ENCODE peak calls at places on chromosomes 11 and 22, in eight cellular contexts. V is body of pancreas, Z is IMR-90, X is esophagus squamous epithelium, R is sigmoid colon, E is breast epithelium, J is HepG2, W is ovary. L is an unnamed sample.

GRCh38 chr22:37242395-37242918 is 1.6 kb downstream of the RAC2 start:
- DNase-seq in W (no peak), J (no peak), X (peak), E (peak), R (peak), Z (peak), V (peak), L (peak)

GRCh38 chr11:102560555-102561011 is 30.0 kb upstream of the MMP7 start:
- DNase-seq in R (peak), Z (peak), V (no peak), E (peak), W (no peak), X (no peak), J (no peak), L (no peak)

GRCh38 chr11:80779907-80780615 is 1339.2 kb upstream of the TENM4 start:
- DNase-seq in J (no peak), W (no peak), Z (no peak), E (no peak), X (no peak), R (no peak), V (no peak), L (no peak)

GRCh38 chr22:47032956-47033647 is 270.7 kb downstream of the TBC1D22A start:
- DNase-seq in R (peak), E (no peak), Z (no peak), X (no peak), J (no peak), V (no peak), W (no peak), L (no peak)

GRCh38 chr11:76781046-76781801 is 1.9 kb upstream of the TSKU start:
- DNase-seq in Z (no peak), J (peak), X (no peak), E (no peak), R (no peak), W (no peak), V (no peak), L (no peak)

GRCh38 chr11:118283756-118284350 is 19.8 kb upstream of the MPZL2 start:
- DNase-seq in R (no peak), Z (no peak), E (no peak), V (no peak), W (no peak), J (no peak), X (no peak), L (no peak)

GRCh38 chr11:44727373-44728084 is 767 bp downstream of the TSPAN18 start:
- DNase-seq in V (peak), R (peak), W (peak), Z (peak), E (peak), J (peak), X (no peak), L (peak)

GRCh38 chr11:119729581-119730346 is 764 bp upstream of the NECTIN1 start:
- DNase-seq in V (peak), E (peak), R (peak), W (peak), X (no peak), Z (peak), J (no peak), L (peak)

GRCh38 chr11:2097356-2097997 is 41.7 kb downstream of the IGF2 start:
- DNase-seq in W (peak), J (peak), X (no peak), R (peak), E (no peak), Z (peak), V (peak), L (no peak)

GRCh38 chr11:63998558-63999348 is 12.5 kb downstream of the OTUB1 start:
- DNase-seq in X (no peak), E (no peak), V (no peak), J (no peak), Z (no peak), W (no peak), R (no peak), L (no peak)

GRCh38 chr11:106794058-106794457 is 224.2 kb downstream of the GUCY1A2 start:
- DNase-seq in X (no peak), E (no peak), V (no peak), R (no peak), W (no peak), Z (no peak), J (no peak), L (no peak)

GRCh38 chr22:37643225-37643847 is 3.9 kb downstream of the SH3BP1 start:
- DNase-seq in X (no peak), E (peak), R (peak), J (no peak), V (peak), Z (peak), W (peak), L (peak)

GRCh38 chr11:72807021-72807693 is 7.1 kb upstream of the ATG16L2 start:
- DNase-seq in R (no peak), V (no peak), X (no peak), J (peak), W (no peak), E (no peak), Z (peak), L (no peak)

GRCh38 chr11:8613036-8613435 is 19.0 kb upstream of the STK33 start:
- DNase-seq in J (no peak), Z (no peak), X (no peak), W (no peak), R (no peak), E (no peak), V (no peak), L (no peak)

GRCh38 chr22:49825944-49826602 is 1.6 kb downstream of the BRD1 start:
- DNase-seq in R (no peak), J (peak), W (no peak), V (no peak), X (no peak), E (no peak), Z (peak), L (no peak)

GRCh38 chr11:57405271-57405890 is 14.9 kb upstream of the PRG2 start:
- DNase-seq in Z (no peak), X (no peak), V (no peak), R (no peak), W (no peak), E (no peak), J (no peak), L (no peak)

GRCh38 chr11:77142091-77142975 is 14.3 kb downstream of the MYO7A start:
- DNase-seq in V (no peak), W (no peak), Z (no peak), J (no peak), E (no peak), R (no peak), X (no peak), L (no peak)

GRCh38 chr11:111269146-111269868 is 23.8 kb downstream of the POU2AF2 start:
- DNase-seq in E (no peak), R (no peak), V (no peak), Z (no peak), X (no peak), J (peak), W (no peak), L (no peak)

GRCh38 chr11:3046190-3046589 is 11.0 kb downstream of the CARS1 start:
- DNase-seq in E (no peak), W (no peak), Z (no peak), J (no peak), X (no peak), V (no peak), R (no peak), L (no peak)

GRCh38 chr11:57567210-57567511 is 311 bp downstream of the UBE2L6 start:
- DNase-seq in X (no peak), W (no peak), R (peak), J (no peak), V (no peak), Z (peak), E (no peak), L (no peak)

GRCh38 chr11:28836285-28837081 is 728.3 kb downstream of the METTL15 start:
- DNase-seq in J (peak), V (no peak), E (no peak), X (no peak), R (no peak), Z (peak), W (no peak), L (no peak)

GRCh38 chr11:117565709-117566108 is 231.3 kb downstream of the DSCAML1 start:
- DNase-seq in E (no peak), J (no peak), Z (no peak), R (no peak), X (no peak), V (no peak), W (no peak), L (no peak)

GRCh38 chr11:126739499-126740145 is 260.9 kb downstream of the KIRREL3 start:
- DNase-seq in R (no peak), V (no peak), W (no peak), E (no peak), J (no peak), Z (peak), X (no peak), L (no peak)

GRCh38 chr11:12677131-12677530 is 2.9 kb downstream of the TEAD1 start:
- DNase-seq in E (peak), X (no peak), R (no peak), Z (no peak), W (no peak), J (no peak), V (no peak), L (no peak)

GRCh38 chr11:122751298-122752070 is 86.8 kb upstream of the CRTAM start:
- DNase-seq in W (no peak), E (no peak), J (no peak), V (no peak), R (peak), X (no peak), Z (peak), L (no peak)

GRCh38 chr11:134951305-134951700 is 539.3 kb upstream of the B3GAT1 start:
- DNase-seq in Z (peak), R (no peak), W (no peak), V (no peak), X (no peak), J (no peak), E (no peak), L (peak)

GRCh38 chr11:12761029-12761428 is 86.8 kb downstream of the TEAD1 start:
- DNase-seq in J (no peak), X (no peak), V (no peak), R (no peak), Z (peak), W (no peak), E (no peak), L (no peak)

GRCh38 chr11:25981998-25982397 is 349.9 kb upstream of the ANO3 start:
- DNase-seq in R (no peak), X (no peak), J (peak), W (no peak), Z (peak), V (peak), E (no peak), L (no peak)

GRCh38 chr22:46737105-46737975 is 712 bp downstream of the CERK start:
- DNase-seq in J (no peak), R (no peak), X (no peak), V (peak), W (peak), Z (peak), E (peak), L (peak)

GRCh38 chr11:70082829-70083228 is 4.7 kb downstream of the ANO1 start:
- DNase-seq in X (no peak), Z (no peak), V (no peak), W (no peak), E (no peak), J (no peak), R (no peak), L (no peak)

GRCh38 chr11:111148116-111148515 is 97.4 kb upstream of the POU2AF2 start:
- DNase-seq in V (no peak), W (no peak), X (no peak), J (no peak), E (no peak), Z (peak), R (no peak), L (no peak)

GRCh38 chr11:114027396-114027795 is 32.1 kb upstream of the ZBTB16 start:
- DNase-seq in X (no peak), R (peak), V (no peak), J (no peak), E (no peak), Z (no peak), W (no peak), L (no peak)

GRCh38 chr11:129333873-129334272 is 41.8 kb upstream of the BARX2 start:
- DNase-seq in E (no peak), X (no peak), Z (no peak), V (no peak), W (no peak), R (no peak), J (no peak), L (no peak)
- TF ChIP-seq CTCF in E (no peak), X (peak), Z (no peak), V (no peak), W (no peak), R (no peak), J (no peak), L (no peak)

GRCh38 chr11:101470414-101470813 is 113.4 kb downstream of the TRPC6 start:
- DNase-seq in V (no peak), E (no peak), J (no peak), Z (peak), W (no peak), R (no peak), X (no peak), L (no peak)
- TF ChIP-seq POLR2A in V (no peak), E (no peak), J (no peak), Z (no peak), W (no peak), R (no peak), X (no peak), L (no peak)

DNA sequence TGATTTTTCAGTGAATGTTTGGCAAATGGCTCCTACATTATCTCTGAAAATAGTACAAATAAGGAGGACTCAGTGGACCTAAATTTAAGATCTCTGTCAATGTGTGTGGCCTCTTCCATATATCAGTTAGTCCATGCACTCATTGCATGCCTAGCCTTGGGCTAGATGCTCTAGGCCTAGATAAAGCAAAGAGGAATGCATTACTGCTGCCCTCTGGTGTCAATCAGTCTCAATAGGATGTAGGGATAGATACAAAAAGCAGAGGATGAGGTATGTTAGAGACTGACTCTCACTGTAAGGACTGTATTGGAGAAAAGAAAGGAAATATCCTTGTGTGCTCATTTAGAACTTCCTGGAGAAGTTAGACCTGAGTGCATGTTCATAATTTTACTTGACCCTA is 42.0 kb downstream of the MS4A2 start:
- DNase-seq in X (no peak), E (no peak), J (peak), R (no peak), Z (no peak), W (no peak), V (peak), L (no peak)
- TF ChIP-seq CTCF in X (no peak), E (no peak), J (peak), R (no peak), Z (no peak), W (no peak), V (no peak), L (no peak)

DNA sequence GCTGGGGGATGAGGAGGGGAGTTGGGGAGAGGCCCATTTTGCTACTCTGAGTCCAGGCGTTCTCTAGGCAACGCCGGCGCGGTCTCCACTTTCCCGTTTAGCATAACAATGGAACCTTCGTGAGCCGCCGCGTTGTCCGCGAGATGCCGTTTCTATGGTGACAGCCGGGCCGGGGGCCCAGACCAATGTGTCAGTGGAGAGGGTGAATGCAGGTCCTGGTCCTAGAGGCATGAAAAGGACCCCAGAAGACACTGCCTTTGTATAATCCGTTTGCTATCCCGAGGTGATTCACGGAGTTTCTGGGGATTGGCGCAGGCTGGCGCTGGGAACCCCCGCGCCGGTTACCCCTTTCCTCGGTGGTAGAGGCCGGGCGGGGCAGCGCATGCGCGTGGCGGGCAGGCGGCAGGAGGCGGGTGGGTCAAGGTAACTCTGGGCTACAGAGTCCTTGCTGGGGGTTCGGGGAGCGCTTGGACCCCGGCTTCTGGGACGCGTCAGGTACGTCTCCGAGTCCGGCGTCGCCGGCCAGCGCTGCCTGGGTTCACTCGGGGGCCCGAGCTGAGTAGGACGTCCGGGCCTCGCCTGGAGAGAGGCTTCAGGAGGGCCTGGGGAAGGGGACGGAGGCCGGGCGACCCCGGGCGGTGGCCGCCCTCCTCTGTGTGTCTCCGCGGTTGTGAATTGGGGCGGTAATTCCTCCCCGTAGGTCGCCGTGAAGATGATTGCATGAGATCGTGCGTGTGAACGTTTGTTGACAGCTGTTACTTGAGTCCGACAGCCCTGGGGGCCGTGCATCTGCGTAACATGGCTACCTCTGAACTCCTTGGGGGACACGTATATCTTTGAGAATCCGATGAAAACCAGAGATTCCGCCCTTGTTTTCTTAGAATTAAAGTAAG is at the start of the genes CBY1 and FAM227A:
- DNase-seq in R (peak), W (peak), J (peak), Z (peak), V (peak), X (peak), E (peak), L (peak)
- TF ChIP-seq POLR2A in R (peak), W (peak), J (peak), Z (peak), V (peak), X (no peak), E (peak), L (peak)

DNA sequence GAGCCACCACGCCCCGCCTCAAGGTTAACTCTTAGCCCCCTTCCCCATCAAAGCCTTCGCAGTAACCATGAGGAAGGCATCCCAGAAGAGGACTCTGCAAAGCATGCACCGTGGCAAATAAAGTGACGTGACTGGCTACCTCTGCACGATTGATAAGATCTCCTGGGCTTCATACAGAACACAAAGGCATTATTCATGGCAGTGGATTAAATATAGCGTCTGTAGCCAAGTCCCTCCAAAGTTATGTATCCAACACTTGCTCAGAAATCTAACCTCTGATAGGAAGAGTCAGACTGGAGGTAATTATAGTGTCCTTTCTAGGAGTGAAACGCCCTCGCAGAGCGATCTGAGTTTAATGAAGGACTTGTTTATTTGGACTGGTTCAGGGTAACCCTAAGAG is 22.4 kb downstream of the CPT1A start:
- DNase-seq in X (no peak), J (no peak), V (no peak), R (no peak), W (no peak), Z (no peak), E (no peak), L (no peak)
- TF ChIP-seq CTCF in X (no peak), J (no peak), V (no peak), R (no peak), W (no peak), Z (no peak), E (no peak), L (no peak)

DNA sequence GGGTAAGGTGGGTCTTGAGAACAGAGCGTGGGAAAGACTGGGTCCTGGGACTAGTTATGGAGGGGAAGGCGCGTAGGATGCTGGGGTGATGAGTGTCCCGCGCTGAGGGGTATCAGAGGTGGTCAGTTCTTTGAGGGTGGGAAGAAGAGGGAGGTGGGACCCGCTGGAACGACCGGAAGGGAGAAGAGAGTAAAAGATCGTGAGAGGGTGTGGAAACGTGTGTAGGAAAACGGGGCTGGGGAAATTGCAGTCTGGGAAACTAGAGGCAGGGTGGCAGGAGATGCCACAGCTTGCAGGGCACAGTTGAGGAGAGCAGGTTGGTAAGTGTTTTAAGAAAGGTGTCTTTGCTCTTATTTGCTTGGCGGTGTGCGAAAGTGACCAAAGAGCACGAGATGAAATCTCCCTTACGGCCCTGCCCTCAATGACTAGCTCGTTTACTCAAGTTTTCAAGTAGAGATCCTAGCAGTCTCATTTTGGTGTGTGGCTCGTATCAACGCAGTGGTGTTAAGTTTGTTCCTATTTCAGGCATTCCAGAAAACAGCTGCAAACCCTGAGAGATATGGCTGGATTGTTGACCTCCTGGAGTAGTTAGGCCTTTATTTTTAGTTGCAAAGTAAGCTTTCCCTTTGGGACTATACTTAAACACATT is 585 bp downstream of the STT3A start:
- DNase-seq in R (no peak), V (peak), Z (peak), X (no peak), W (no peak), J (peak), E (no peak), L (no peak)
- TF ChIP-seq POLR2A in R (no peak), V (no peak), Z (no peak), X (no peak), W (no peak), J (peak), E (no peak), L (no peak)

GRCh38 chr22:24937114-24937513 is 9.4 kb downstream of the LHFPL7 start:
- DNase-seq in Z (no peak), J (peak), V (peak), R (no peak), E (no peak), X (no peak), W (no peak), L (no peak)
- TF ChIP-seq CTCF in Z (no peak), J (peak), V (no peak), R (no peak), E (no peak), X (peak), W (no peak), L (no peak)

L was measured in lower leg skin.